ENCODE peak calls at places on chromosome 14, in seven cellular contexts. B, V, N, H, I, Q and K are unnamed samples.

GRCh38 chr14:40119765-40120164 is 687.5 kb upstream of the FBXO33 start:
- DNase-seq in I (no peak), H (no peak), N (no peak), Q (no peak), B (no peak), V (no peak), K (no peak)

GRCh38 chr14:90274808-90275454 is 18.6 kb downstream of the PSMC1 start:
- DNase-seq in B (no peak), Q (no peak), I (no peak), V (peak; percentile 37), H (no peak), N (no peak), K (peak; percentile 79)

GRCh38 chr14:69056389-69056788 is 77.3 kb upstream of the ACTN1 start:
- DNase-seq in Q (no peak), N (peak; percentile 69), I (no peak), H (no peak), V (peak; percentile 53), B (no peak), K (no peak)

GRCh38 chr14:56195219-56195618 is 77.0 kb downstream of the PELI2 start:
- DNase-seq in Q (no peak), H (no peak), B (no peak), N (no peak), V (no peak), I (no peak), K (no peak)

GRCh38 chr14:94633116-94633515 is 20.9 kb downstream of the SERPINA3 start:
- DNase-seq in H (no peak), V (no peak), I (no peak), N (no peak), B (no peak), Q (no peak), K (no peak)

GRCh38 chr14:89000007-89000942 is 175.8 kb downstream of the TTC8 start:
- DNase-seq in Q (no peak), H (no peak), V (peak; percentile 96), B (no peak), I (no peak), N (no peak), K (no peak)

GRCh38 chr14:101185946-101186345 is 282.4 kb upstream of the RTL1 start:
- DNase-seq in B (no peak), H (no peak), N (peak; percentile 8), V (no peak), Q (no peak), I (no peak), K (no peak)

GRCh38 chr14:85415015-85415712 is 114.8 kb upstream of the FLRT2 start:
- DNase-seq in N (no peak), V (peak; percentile 86), I (peak; percentile 18), Q (peak; percentile 65), H (no peak), B (peak; percentile 15), K (no peak)

DNA sequence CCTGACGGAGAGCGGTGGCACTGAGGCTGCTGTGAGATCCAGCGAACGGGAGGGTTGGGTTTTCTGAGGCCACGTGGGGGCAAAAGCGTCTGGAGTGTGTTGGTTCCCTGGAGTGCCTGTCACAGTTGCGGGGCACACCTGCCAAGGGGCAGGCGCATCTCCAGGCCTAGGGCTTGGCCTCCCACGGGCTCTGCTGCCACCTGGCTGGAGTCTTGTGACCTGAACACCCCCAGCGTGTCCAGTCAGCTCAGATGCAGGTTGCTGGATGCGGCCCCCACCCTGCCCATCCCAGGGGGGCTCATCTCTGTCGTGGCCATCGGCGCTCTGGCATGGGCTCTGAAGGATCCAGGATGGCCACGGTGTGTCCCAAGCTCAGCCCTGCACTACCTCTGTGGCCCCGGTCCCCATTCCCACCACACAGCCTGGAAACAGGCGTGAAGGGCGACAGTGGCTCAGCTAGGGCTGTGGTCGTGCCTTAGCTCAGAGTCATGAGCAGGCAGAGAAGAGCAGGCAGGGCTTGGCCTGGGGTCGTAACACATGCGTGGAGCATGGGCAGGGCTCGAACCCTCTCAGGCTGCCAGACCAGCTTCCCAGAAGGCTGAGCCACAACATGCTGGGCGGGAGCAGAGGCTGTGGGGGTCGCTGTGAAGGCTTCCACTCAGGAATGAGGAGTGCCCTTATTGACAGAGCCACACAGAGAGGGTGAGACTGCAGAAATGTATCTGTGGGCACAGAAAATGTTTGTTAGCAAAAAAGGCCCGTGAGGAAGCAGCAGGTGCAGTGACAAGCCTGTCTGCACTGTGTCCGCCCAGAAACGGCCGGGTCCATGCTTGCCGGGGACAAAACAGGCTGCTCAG is 23.5 kb upstream of the CRIP2 start:
- DNase-seq in I (no peak), N (no peak), V (no peak), H (no peak), Q (no peak), B (no peak), K (no peak)
- H3K36me3 ChIP-seq in I (peaks cover 78% of the 10 kb centered on the region), N (peaks cover 16% of the 10 kb centered on the region), V (peaks cover 20% of the 10 kb centered on the region), H (peaks cover 81% of the 10 kb centered on the region), Q (no peaks in the 10 kb centered on the region), B (peaks cover 58% of the 10 kb centered on the region), K (peaks cover 11% of the 10 kb centered on the region)

DNA sequence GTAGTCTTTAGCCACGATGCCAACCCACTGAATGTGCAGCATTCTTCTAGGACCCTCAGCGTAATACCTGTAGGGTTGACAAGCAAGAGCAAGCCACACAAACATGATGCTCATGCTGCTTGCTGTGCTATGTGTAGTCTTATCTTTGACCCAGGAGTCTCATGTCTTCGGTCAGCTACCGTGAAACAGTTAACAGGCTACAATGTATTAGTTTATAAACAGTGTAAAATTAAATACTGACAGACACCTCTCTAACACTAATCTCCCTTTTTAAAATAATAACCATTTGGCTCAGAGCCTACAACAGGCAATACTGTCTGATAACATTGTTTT is 1.9 kb downstream of the EAPP start:
- DNase-seq in V (no peak), B (no peak), Q (no peak), H (no peak), N (no peak), I (no peak), K (no peak)
- H3K27ac ChIP-seq in V (peak overlapping the region; percentile 49), B (no peak overlapping the region), Q (peak overlapping the region; percentile 99), H (no peak overlapping the region), N (peak overlapping the region; percentile 40), I (no peak overlapping the region), K (peak overlapping the region; percentile 32)

GRCh38 chr14:104715871-104716270 is 8.2 kb upstream of the ADSS1 start:
- DNase-seq in N (no peak), V (no peak), Q (no peak), H (no peak), B (no peak), I (no peak), K (no peak)
- H3K36me3 ChIP-seq in N (no peaks in the 10 kb centered on the region), V (peaks cover 56% of the 10 kb centered on the region), Q (no peaks in the 10 kb centered on the region), H (peaks cover 70% of the 10 kb centered on the region), B (peaks cover 68% of the 10 kb centered on the region), I (peaks cover 94% of the 10 kb centered on the region), K (peaks cover 3% of the 10 kb centered on the region)

GRCh38 chr14:28515571-28515970 is 251.0 kb upstream of the FOXG1 start:
- DNase-seq in Q (no peak), I (no peak), B (no peak), V (peak; percentile 70), H (no peak), N (no peak), K (no peak)
- H3K27ac ChIP-seq in Q (no peak overlapping the region), I (no peak overlapping the region), B (no peak overlapping the region), V (no peak overlapping the region), H (no peak overlapping the region), N (peak overlapping the region; percentile 22), K (no peak overlapping the region)

GRCh38 chr14:105219753-105220152 is 28.6 kb upstream of the BTBD6 start:
- DNase-seq in Q (no peak), N (no peak), I (no peak), V (no peak), B (no peak), H (no peak), K (no peak)
- H3K36me3 ChIP-seq in Q (no peaks in the 10 kb centered on the region), N (no peaks in the 10 kb centered on the region), I (peaks cover 91% of the 10 kb centered on the region), V (peaks cover 16% of the 10 kb centered on the region), B (peaks cover 81% of the 10 kb centered on the region), H (peaks cover 51% of the 10 kb centered on the region), K (peaks cover 23% of the 10 kb centered on the region)

DNA sequence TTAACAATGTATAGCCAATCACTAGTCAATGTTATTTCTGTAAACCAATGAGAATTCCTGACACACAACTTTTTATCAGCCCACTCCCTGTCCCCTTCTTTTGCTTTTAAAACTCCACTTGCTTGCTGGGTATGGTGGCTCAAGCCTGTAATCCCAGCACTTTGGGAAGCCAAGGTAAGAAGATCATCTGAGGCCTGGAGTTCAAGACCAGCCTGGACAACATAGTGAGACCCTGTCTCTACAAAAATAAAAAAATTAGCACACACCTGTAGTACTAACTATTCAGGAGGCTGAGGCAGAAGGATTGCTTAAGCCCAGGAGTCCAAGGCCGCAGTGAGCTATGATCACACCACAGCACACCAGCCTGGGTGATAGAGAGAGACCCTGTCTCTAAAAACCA is 87.8 kb downstream of the PAPLN start:
- DNase-seq in Q (no peak), B (no peak), I (no peak), V (no peak), H (no peak), N (no peak), K (no peak)
- H3K27ac ChIP-seq in Q (no peak overlapping the region), B (no peak overlapping the region), I (no peak overlapping the region), V (no peak overlapping the region), H (no peak overlapping the region), N (no peak overlapping the region), K (peak overlapping the region; percentile 91)